ENCODE peak calls at places on chromosomes 6 and 20, in five cellular contexts. One of them, this sample, is unnamed. For H3K36me3 and H3K4me1, the result is how much of the 10 kb centered on the place peaks cover.

GRCh38 chr6:131062245-131063027 is 609 bp downstream of the EPB41L2 start:
- DNase-seq in endothelial cell of umbilical vein: peak
- DNase-seq in IMR-90: no peak
- DNase-seq in neuronal stem cell: peak
- DNase-seq in OCI-LY7: peak
- DNase-seq in this sample: peak

GRCh38 chr6:88989215-88989614 is 25.8 kb upstream of the RNGTT start:
- DNase-seq in endothelial cell of umbilical vein: no peak
- DNase-seq in IMR-90: peak
- DNase-seq in neuronal stem cell: no peak
- DNase-seq in OCI-LY7: no peak
- DNase-seq in this sample: peak

GRCh38 chr20:53773792-53774371 is 180.2 kb upstream of the ZNF217 start:
- DNase-seq in endothelial cell of umbilical vein: peak
- DNase-seq in IMR-90: peak
- DNase-seq in neuronal stem cell: no peak
- DNase-seq in OCI-LY7: no peak
- DNase-seq in this sample: peak

GRCh38 chr20:57211949-57212889 is 54.2 kb downstream of the BMP7 start:
- DNase-seq in endothelial cell of umbilical vein: no peak
- DNase-seq in IMR-90: peak
- DNase-seq in neuronal stem cell: peak
- DNase-seq in OCI-LY7: no peak
- DNase-seq in this sample: peak

GRCh38 chr6:13013681-13014550 is 297.3 kb downstream of the PHACTR1 start:
- DNase-seq in endothelial cell of umbilical vein: peak
- DNase-seq in IMR-90: no peak
- DNase-seq in neuronal stem cell: no peak
- DNase-seq in OCI-LY7: no peak
- DNase-seq in this sample: peak

GRCh38 chr20:53547664-53548239 is 45.9 kb downstream of the ZNF217 start:
- DNase-seq in endothelial cell of umbilical vein: peak
- DNase-seq in IMR-90: peak
- DNase-seq in neuronal stem cell: peak
- DNase-seq in OCI-LY7: peak
- DNase-seq in this sample: peak

GRCh38 chr6:48074368-48074767 is 36.6 kb downstream of the PTCHD4 start:
- DNase-seq in endothelial cell of umbilical vein: no peak
- DNase-seq in IMR-90: no peak
- DNase-seq in neuronal stem cell: no peak
- DNase-seq in OCI-LY7: no peak
- DNase-seq in this sample: no peak

GRCh38 chr6:163579111-163579879 is 164.8 kb downstream of the QKI start:
- DNase-seq in endothelial cell of umbilical vein: no peak
- DNase-seq in IMR-90: no peak
- DNase-seq in neuronal stem cell: no peak
- DNase-seq in OCI-LY7: no peak
- DNase-seq in this sample: no peak

GRCh38 chr6:84764332-84765049 is at the start of gene TBX18:
- DNase-seq in endothelial cell of umbilical vein: peak
- DNase-seq in IMR-90: peak
- DNase-seq in neuronal stem cell: peak
- DNase-seq in OCI-LY7: no peak
- DNase-seq in this sample: peak

GRCh38 chr6:33320315-33321181 is 3.0 kb upstream of the ZBTB22 start:
- DNase-seq in endothelial cell of umbilical vein: peak
- DNase-seq in IMR-90: peak
- DNase-seq in neuronal stem cell: no peak
- DNase-seq in OCI-LY7: no peak
- DNase-seq in this sample: peak

GRCh38 chr6:129623008-129623732 is 86.8 kb downstream of the ARHGAP18 start:
- DNase-seq in endothelial cell of umbilical vein: peak
- DNase-seq in IMR-90: no peak
- DNase-seq in neuronal stem cell: no peak
- DNase-seq in OCI-LY7: no peak
- DNase-seq in this sample: no peak

GRCh38 chr20:62202676-62203377 is 17.3 kb downstream of the HRH3 start:
- DNase-seq in endothelial cell of umbilical vein: no peak
- DNase-seq in IMR-90: no peak
- DNase-seq in neuronal stem cell: no peak
- DNase-seq in OCI-LY7: no peak
- DNase-seq in this sample: no peak

GRCh38 chr20:62203378-62204030 is 16.6 kb downstream of the HRH3 start:
- DNase-seq in endothelial cell of umbilical vein: peak
- DNase-seq in IMR-90: no peak
- DNase-seq in neuronal stem cell: no peak
- DNase-seq in OCI-LY7: no peak
- DNase-seq in this sample: no peak

GRCh38 chr20:62201173-62202082 is 18.6 kb downstream of the MTG2 start:
- DNase-seq in endothelial cell of umbilical vein: no peak
- DNase-seq in IMR-90: no peak
- DNase-seq in neuronal stem cell: no peak
- DNase-seq in OCI-LY7: peak
- DNase-seq in this sample: no peak

GRCh38 chr20:62200491-62201172 is 17.8 kb downstream of the MTG2 start:
- DNase-seq in endothelial cell of umbilical vein: no peak
- DNase-seq in IMR-90: no peak
- DNase-seq in neuronal stem cell: no peak
- DNase-seq in OCI-LY7: no peak
- DNase-seq in this sample: no peak

DNA sequence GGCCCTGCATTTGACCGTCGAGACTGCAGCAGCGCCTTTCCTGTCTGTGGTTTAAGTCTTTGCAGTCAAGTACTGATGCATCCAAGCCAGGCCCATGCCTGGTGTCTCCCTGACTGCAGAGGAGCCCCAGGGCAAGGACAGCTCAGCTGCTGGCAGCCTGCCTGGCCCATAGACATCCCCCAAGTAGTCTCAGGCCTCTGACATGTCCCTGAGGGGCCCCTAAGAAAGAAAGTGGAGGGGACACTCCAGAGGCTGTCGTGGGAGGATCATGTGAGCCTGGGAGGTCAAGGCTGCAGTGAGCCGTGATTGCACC is 18.0 kb downstream of the HRH3 start:
- DNase-seq in endothelial cell of umbilical vein: no peak
- DNase-seq in IMR-90: peak
- DNase-seq in neuronal stem cell: no peak
- DNase-seq in OCI-LY7: no peak
- DNase-seq in this sample: no peak
- H3K36me3 ChIP-seq in endothelial cell of umbilical vein: under half
- H3K36me3 ChIP-seq in IMR-90: under half
- H3K36me3 ChIP-seq in neuronal stem cell: under half
- H3K36me3 ChIP-seq in OCI-LY7: half or more
- H3K36me3 ChIP-seq in this sample: under half

DNA sequence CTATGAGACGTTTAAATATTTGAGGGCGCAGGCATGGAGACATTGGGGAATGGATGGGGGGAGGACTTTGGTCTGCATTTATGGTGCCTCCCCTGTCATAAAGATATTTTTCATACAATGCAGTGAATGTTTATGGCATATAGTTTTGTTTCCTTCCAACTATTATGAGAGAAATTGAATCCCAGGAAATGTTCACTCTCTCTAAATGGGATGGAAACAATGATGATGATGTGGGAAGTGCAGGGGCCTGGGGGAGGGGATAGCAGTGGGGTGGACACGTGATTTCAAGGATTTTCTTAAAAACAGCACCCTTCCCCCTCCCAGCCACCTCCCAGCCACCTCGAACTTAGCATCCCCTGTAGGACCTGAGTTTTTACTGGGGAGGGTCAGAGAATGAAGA is 69.9 kb downstream of the TOX2 start:
- DNase-seq in endothelial cell of umbilical vein: peak
- DNase-seq in IMR-90: no peak
- DNase-seq in neuronal stem cell: no peak
- DNase-seq in OCI-LY7: no peak
- DNase-seq in this sample: no peak
- H3K4me1 ChIP-seq in endothelial cell of umbilical vein: under half
- H3K4me1 ChIP-seq in IMR-90: under half
- H3K4me1 ChIP-seq in neuronal stem cell: under half
- H3K4me1 ChIP-seq in OCI-LY7: under half
- H3K4me1 ChIP-seq in this sample: under half

DNA sequence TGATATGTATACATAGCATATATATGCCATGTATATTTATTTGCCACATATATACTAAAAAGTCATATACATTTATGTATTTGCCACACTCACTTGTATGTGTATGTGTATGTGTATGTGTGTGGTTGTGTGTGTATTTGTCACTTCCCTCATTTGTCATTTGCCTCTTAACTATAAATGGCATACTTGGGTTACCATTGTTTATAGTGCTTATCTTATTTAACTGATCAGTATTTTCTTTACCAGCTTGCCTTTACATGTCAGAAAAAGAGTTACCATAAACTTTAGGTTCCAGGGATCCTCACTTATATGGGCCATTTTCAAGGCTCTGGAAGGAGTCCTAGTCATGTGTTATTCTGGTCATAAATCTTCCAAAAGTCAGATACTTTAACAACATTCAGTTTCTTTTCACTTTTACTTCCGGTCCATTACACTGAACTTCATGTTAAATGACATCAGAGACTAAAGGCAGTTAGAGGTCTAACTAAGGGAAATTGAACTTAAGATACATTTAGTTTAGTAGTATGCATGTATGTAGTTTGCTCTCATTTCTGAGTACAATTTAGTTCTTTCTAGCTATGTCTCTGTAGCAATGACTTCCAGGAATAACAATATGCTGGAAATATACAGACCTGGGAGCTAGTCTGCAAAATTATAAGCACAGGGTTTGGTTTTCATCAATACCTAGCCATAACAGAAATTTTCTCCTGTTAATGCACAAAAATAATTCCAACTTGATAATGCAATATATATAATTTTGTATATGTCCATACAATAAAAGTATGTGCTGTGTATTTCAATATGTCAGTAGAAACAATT is 33.7 kb upstream of the HIVEP1 start:
- DNase-seq in endothelial cell of umbilical vein: peak
- DNase-seq in IMR-90: no peak
- DNase-seq in neuronal stem cell: no peak
- DNase-seq in OCI-LY7: no peak
- DNase-seq in this sample: no peak
- H3K4me2 ChIP-seq in endothelial cell of umbilical vein: peak
- H3K4me2 ChIP-seq in IMR-90: no peak
- H3K4me2 ChIP-seq in neuronal stem cell: no peak
- H3K4me2 ChIP-seq in OCI-LY7: no peak
- H3K4me2 ChIP-seq in this sample: no peak

DNA sequence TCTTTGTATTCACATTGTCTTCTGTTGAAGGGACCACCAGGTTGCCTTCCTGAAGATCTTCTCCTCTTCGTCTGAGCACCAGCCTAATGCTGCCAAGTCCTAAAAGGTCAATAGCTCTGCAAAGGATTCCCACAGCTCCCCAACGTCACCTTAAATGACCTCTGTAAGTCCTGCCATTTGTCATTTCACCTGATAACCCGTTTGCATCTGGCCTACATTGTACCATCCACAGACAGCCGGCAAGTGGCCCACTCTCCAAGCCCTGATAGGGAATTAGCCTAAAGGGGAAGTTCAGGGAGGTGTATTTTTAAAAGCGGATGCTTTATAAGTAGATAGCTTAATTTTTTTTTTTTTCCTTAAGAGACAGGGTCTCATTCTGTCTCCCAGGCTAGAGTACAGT is 127.8 kb downstream of the ZMYND8 start:
- DNase-seq in endothelial cell of umbilical vein: no peak
- DNase-seq in IMR-90: no peak
- DNase-seq in neuronal stem cell: no peak
- DNase-seq in OCI-LY7: no peak
- DNase-seq in this sample: no peak
- H3K36me3 ChIP-seq in endothelial cell of umbilical vein: under half
- H3K36me3 ChIP-seq in IMR-90: under half
- H3K36me3 ChIP-seq in neuronal stem cell: under half
- H3K36me3 ChIP-seq in OCI-LY7: half or more
- H3K36me3 ChIP-seq in this sample: under half

GRCh38 chr20:44894959-44895358 is 9.5 kb downstream of the YWHAB start:
- DNase-seq in endothelial cell of umbilical vein: no peak
- DNase-seq in IMR-90: no peak
- DNase-seq in neuronal stem cell: no peak
- DNase-seq in OCI-LY7: no peak
- DNase-seq in this sample: no peak

GRCh38 chr20:44896583-44896982 is 11.1 kb downstream of the YWHAB start:
- DNase-seq in endothelial cell of umbilical vein: no peak
- DNase-seq in IMR-90: peak
- DNase-seq in neuronal stem cell: no peak
- DNase-seq in OCI-LY7: peak
- DNase-seq in this sample: no peak

GRCh38 chr20:44887466-44887865 is 2.0 kb downstream of the YWHAB start:
- DNase-seq in endothelial cell of umbilical vein: no peak
- DNase-seq in IMR-90: no peak
- DNase-seq in neuronal stem cell: no peak
- DNase-seq in OCI-LY7: no peak
- DNase-seq in this sample: no peak

GRCh38 chr20:44888226-44889103 is 3.0 kb downstream of the YWHAB start:
- DNase-seq in endothelial cell of umbilical vein: no peak
- DNase-seq in IMR-90: no peak
- DNase-seq in neuronal stem cell: no peak
- DNase-seq in OCI-LY7: peak
- DNase-seq in this sample: peak

GRCh38 chr20:44891826-44892225 is 6.3 kb downstream of the YWHAB start:
- DNase-seq in endothelial cell of umbilical vein: no peak
- DNase-seq in IMR-90: no peak
- DNase-seq in neuronal stem cell: no peak
- DNase-seq in OCI-LY7: no peak
- DNase-seq in this sample: no peak
- H3K4me1 ChIP-seq in endothelial cell of umbilical vein: under half
- H3K4me1 ChIP-seq in IMR-90: under half
- H3K4me1 ChIP-seq in neuronal stem cell: under half
- H3K4me1 ChIP-seq in OCI-LY7: half or more
- H3K4me1 ChIP-seq in this sample: under half

GRCh38 chr20:32709528-32710121 is 33.6 kb downstream of the COMMD7 start:
- DNase-seq in endothelial cell of umbilical vein: no peak
- DNase-seq in IMR-90: peak
- DNase-seq in neuronal stem cell: no peak
- DNase-seq in OCI-LY7: no peak
- DNase-seq in this sample: peak
- H3K4me2 ChIP-seq in endothelial cell of umbilical vein: no peak
- H3K4me2 ChIP-seq in IMR-90: peak
- H3K4me2 ChIP-seq in neuronal stem cell: no peak
- H3K4me2 ChIP-seq in OCI-LY7: no peak
- H3K4me2 ChIP-seq in this sample: peak

DNA sequence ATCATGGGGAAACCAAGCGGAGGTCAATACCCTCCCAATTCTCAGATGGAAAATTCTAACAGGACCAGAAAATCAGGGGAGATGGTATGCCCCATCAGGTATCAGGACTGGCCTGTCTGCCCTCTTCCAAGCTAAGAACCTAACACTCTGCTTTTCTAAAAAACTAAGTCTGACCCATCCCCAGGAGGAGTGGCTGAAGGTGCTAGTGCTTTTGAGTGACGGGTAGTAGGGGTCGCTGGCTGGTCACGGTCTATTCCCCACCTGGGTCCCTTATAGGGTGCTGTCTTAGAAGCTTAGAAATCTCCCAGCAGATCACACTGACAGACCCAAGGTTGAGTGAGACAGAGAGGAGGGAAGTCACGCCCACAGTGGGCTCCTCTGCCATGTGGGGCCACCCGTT is 9.6 kb downstream of the ABHD16A start:
- DNase-seq in endothelial cell of umbilical vein: no peak
- DNase-seq in IMR-90: no peak
- DNase-seq in neuronal stem cell: no peak
- DNase-seq in OCI-LY7: no peak
- DNase-seq in this sample: no peak
- H3K36me3 ChIP-seq in endothelial cell of umbilical vein: under half
- H3K36me3 ChIP-seq in IMR-90: half or more
- H3K36me3 ChIP-seq in neuronal stem cell: under half
- H3K36me3 ChIP-seq in OCI-LY7: half or more
- H3K36me3 ChIP-seq in this sample: under half